ENCODE peak calls at places on chromosomes 16 and 17, in seven cellular contexts. Z is H1, N is GM12878, M is HCT116, J is K562, K is NT2/D1, B is SK-N-SH. I is an unnamed sample.

GRCh38 chr17:81035389-81036127 is 607 bp downstream of the BAIAP2 start:
- DNase-seq in Z (no peak), N (no peak), M (no peak), J (peak; percentile 79), K (no peak), B (no peak), I (no peak)

GRCh38 chr17:4514206-4514605 is 15.5 kb downstream of the SPNS2 start:
- DNase-seq in Z (no peak), N (no peak), M (no peak), J (no peak), K (no peak), B (no peak), I (no peak)

GRCh38 chr16:56847173-56847948 is 17.6 kb upstream of the SLC12A3 start:
- DNase-seq in Z (no peak), N (no peak), M (no peak), J (no peak), K (no peak), B (no peak), I (no peak)

GRCh38 chr17:19729900-19730299 is 13.5 kb upstream of the SLC47A2 start:
- DNase-seq in Z (no peak), N (no peak), M (no peak), J (no peak), K (no peak), B (no peak), I (no peak)

GRCh38 chr17:80961931-80962330 is 29.7 kb upstream of the CHMP6 start:
- DNase-seq in Z (no peak), N (no peak), M (no peak), J (no peak), K (no peak), B (no peak), I (no peak)

GRCh38 chr17:65405563-65405962 is 155.9 kb downstream of the AXIN2 start:
- DNase-seq in Z (no peak), N (no peak), M (no peak), J (no peak), K (no peak), B (no peak), I (no peak)

GRCh38 chr16:1645914-1646525 is 32.1 kb upstream of the JPT2 start:
- DNase-seq in Z (no peak), N (no peak), M (no peak), J (peak; percentile 60), K (peak; percentile 9), B (no peak), I (peak; percentile 15)

GRCh38 chr17:7592422-7593021 is 2.6 kb upstream of the SOX15 start:
- DNase-seq in Z (no peak), N (no peak), M (no peak), J (no peak), K (no peak), B (no peak), I (no peak)

GRCh38 chr17:57114085-57114673 is 29.1 kb downstream of the AKAP1 start:
- DNase-seq in Z (peak; percentile 15), N (no peak), M (no peak), J (peak; percentile 77), K (peak; percentile 30), B (peak; percentile 88), I (peak; percentile 41)

GRCh38 chr16:21167929-21168602 is 9.6 kb downstream of the LDAF1 start:
- DNase-seq in Z (no peak), N (no peak), M (no peak), J (no peak), K (no peak), B (no peak), I (no peak)

GRCh38 chr17:80561541-80562114 is 17.0 kb downstream of the RPTOR start:
- DNase-seq in Z (no peak), N (no peak), M (no peak), J (no peak), K (no peak), B (no peak), I (no peak)

GRCh38 chr17:18044609-18045008 is 5.4 kb downstream of the GID4 start:
- DNase-seq in Z (no peak), N (no peak), M (no peak), J (no peak), K (no peak), B (no peak), I (no peak)

GRCh38 chr17:36846410-36847292 is 90.6 kb upstream of the LHX1 start:
- DNase-seq in Z (no peak), N (no peak), M (no peak), J (no peak), K (no peak), B (no peak), I (no peak)

GRCh38 chr17:12627177-12627629 is 38.5 kb upstream of the MYOCD start:
- DNase-seq in Z (no peak), N (no peak), M (no peak), J (no peak), K (no peak), B (no peak), I (peak; percentile 57)

GRCh38 chr16:12110361-12111107 is 134.0 kb downstream of the SNX29 start:
- DNase-seq in Z (no peak), N (no peak), M (no peak), J (no peak), K (no peak), B (no peak), I (no peak)

GRCh38 chr16:77273-77806 is 685 bp upstream of the MPG start:
- DNase-seq in Z (no peak), N (no peak), M (no peak), J (no peak), K (no peak), B (peak; percentile 86), I (peak; percentile 29)

GRCh38 chr17:64599187-64599676 is 62.9 kb downstream of the SMURF2 start:
- DNase-seq in Z (no peak), N (no peak), M (no peak), J (peak; percentile 30), K (no peak), B (no peak), I (no peak)

GRCh38 chr17:45686250-45686649 is 97.9 kb upstream of the CRHR1 start:
- DNase-seq in Z (no peak), N (no peak), M (no peak), J (peak; percentile 13), K (no peak), B (no peak), I (no peak)

GRCh38 chr17:32274101-32274500 is 8.5 kb downstream of the RHBDL3 start:
- DNase-seq in Z (no peak), N (no peak), M (no peak), J (no peak), K (no peak), B (no peak), I (no peak)

GRCh38 chr17:57649731-57650484 is 95.2 kb downstream of the CCDC182 start:
- DNase-seq in Z (no peak), N (no peak), M (no peak), J (peak; percentile 21), K (peak; percentile 71), B (no peak), I (no peak)

GRCh38 chr17:50934672-50935200 is 68.6 kb upstream of the TOB1 start:
- DNase-seq in Z (no peak), N (no peak), M (no peak), J (peak; percentile 58), K (no peak), B (no peak), I (no peak)
- TF ChIP-seq YY1 in Z (no peak), N (no peak), M (no peak), J (no peak), K (no peak), B (no peak), I (no peak)

DNA sequence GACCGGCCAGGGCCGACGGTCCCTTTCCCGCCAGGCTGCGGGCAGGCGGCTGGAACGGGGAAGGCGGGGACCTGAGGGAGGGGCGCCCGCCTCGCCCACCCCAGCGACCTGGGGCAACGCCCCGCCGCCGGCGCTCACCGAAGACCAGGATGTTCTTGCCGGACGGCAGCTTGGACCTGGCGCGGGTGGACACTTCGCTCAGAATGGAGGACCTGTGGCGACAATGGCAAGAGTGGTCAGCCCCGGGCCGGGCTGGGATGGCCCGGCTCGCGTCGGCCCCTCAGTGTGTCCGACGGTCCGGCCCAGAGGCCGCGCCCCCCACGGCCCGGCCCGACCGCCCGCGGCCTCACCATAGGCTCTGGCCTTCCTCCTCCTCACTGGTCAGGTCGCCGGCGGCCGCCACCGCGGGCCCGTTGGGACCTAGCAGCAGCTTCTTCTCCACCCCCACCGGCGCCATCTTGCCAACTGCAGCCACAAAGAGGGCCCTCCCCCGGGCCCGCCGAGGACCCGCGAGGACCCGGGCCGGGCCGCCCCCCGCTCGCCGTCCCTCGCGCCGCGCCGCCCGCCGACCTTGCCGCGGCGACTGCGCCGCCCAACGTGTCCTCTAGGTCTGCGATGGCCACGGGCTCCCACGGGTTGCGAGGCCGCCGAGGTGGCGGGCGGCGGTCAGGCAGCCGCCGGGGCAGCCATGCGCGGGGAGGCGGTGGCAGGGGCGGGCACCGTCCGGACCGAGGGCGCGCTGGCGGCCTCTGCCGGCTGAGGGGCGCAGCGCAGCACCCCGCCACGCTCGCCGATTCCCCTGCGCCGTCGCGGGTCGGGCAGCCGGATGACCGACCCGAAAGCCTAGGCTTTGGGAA is at the start of gene DYNC1LI2:
- DNase-seq in Z (no peak), N (no peak), M (peak; percentile 34), J (peak; percentile 92), K (peak; percentile 42), B (peak; percentile 98), I (peak; percentile 55)
- TF ChIP-seq YY1 in Z (peak; percentile 95), N (peak; percentile 97), M (peak; percentile 94), J (peak; percentile 92), K (peak; percentile 81), B (peak; percentile 93), I (peak; percentile 97)

DNA sequence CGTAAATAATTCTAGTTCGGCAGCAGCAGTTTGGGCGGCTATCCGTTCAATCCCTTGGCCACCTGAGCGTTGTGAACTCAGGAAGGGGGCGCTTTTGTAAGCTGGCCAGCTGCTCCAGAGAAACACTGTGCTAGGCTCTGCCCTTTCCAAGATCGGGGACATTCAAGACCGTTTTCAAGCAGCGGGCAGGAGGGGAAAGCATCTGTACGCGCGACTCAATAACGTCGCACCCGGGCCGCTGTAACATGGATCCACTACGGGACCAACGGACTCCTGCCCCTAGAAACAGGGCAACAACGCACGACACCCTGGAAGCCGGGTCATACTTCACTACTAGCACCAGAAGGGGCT is 463 bp downstream of the TOP2A start:
- DNase-seq in Z (no peak), N (no peak), M (no peak), J (no peak), K (no peak), B (no peak), I (peak; percentile 43)
- TF ChIP-seq YY1 in Z (no peak), N (no peak), M (no peak), J (no peak), K (no peak), B (no peak), I (no peak)

DNA sequence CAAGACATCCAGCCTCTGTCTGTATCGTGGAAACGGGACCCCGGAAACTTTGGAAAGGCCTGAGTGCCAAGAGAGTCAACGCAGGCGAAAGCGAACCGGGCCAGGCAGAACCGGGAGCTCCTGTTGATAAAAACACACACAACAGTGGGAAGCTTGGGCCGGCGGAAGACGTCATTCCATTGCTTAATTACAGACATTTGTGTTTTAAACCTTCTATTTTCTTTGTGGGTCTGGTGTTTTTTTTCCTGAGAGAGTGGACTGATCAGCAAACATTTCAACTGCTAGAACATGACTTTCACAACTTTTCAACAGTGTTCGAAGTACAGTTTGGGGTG is 879 bp upstream of the RNF157 start:
- DNase-seq in Z (no peak), N (no peak), M (no peak), J (no peak), K (no peak), B (no peak), I (peak; percentile 12)
- TF ChIP-seq YY1 in Z (no peak), N (no peak), M (no peak), J (no peak), K (no peak), B (no peak), I (no peak)